ENCODE peak calls at places on chromosomes 4 and X, in five cellular contexts. E is AG09309, O is AG08395, C is A549, J is IMR-90. H is an unnamed sample.

GRCh38 chr4:38803833-38804653 is 548 bp downstream of the TLR1 start:
- DNase-seq in E (no peak), O (no peak), C (no peak), J (no peak), H (no peak)

GRCh38 chrX:9510980-9511379 is 46.1 kb downstream of the TBL1X start:
- DNase-seq in E (no peak), O (no peak), C (no peak), J (no peak), H (no peak)

GRCh38 chrX:2705036-2705435 is 13.9 kb downstream of the CD99 start:
- DNase-seq in E (no peak), O (no peak), C (no peak), J (no peak), H (peak; percentile 49)

GRCh38 chr4:139559692-139560091 is 3.7 kb upstream of the SETD7 start:
- DNase-seq in E (no peak), O (no peak), C (no peak), J (no peak), H (no peak)

GRCh38 chrX:11398139-11398538 is 104.9 kb downstream of the AMELX start:
- DNase-seq in E (no peak), O (no peak), C (no peak), J (no peak), H (no peak)

GRCh38 chr4:185518069-185518468 is 17.2 kb downstream of the PDLIM3 start:
- DNase-seq in E (no peak), O (no peak), C (no peak), J (no peak), H (no peak)

GRCh38 chr4:8729408-8730149 is 137.0 kb downstream of the CPZ start:
- DNase-seq in E (no peak), O (no peak), C (no peak), J (no peak), H (no peak)

GRCh38 chr4:40232610-40233009 is 35.8 kb downstream of the RHOH start:
- DNase-seq in E (no peak), O (no peak), C (no peak), J (no peak), H (no peak)

GRCh38 chr4:20520901-20521300 is 179.4 kb upstream of the PACRGL start:
- DNase-seq in E (no peak), O (peak; percentile 73), C (no peak), J (peak; percentile 62), H (peak; percentile 71)

GRCh38 chr4:176259330-176260090 is 9.5 kb downstream of the ASB5 start:
- DNase-seq in E (peak; percentile 38), O (peak; percentile 68), C (no peak), J (peak; percentile 80), H (peak; percentile 58)

GRCh38 chr4:22077571-22077970 is 129.0 kb upstream of the KCNIP4 start:
- DNase-seq in E (no peak), O (no peak), C (no peak), J (no peak), H (no peak)

GRCh38 chr4:113837397-113837796 is 75.9 kb upstream of the CAMK2D start:
- DNase-seq in E (peak; percentile 74), O (peak; percentile 76), C (peak; percentile 0), J (peak; percentile 94), H (peak; percentile 87)

GRCh38 chr4:157221426-157221894 is 932 bp downstream of the GRIA2 start:
- DNase-seq in E (no peak), O (no peak), C (no peak), J (no peak), H (no peak)

GRCh38 chrX:120857240-120857639 is 18.4 kb downstream of the CT47B1 start:
- DNase-seq in E (no peak), O (no peak), C (no peak), J (no peak), H (no peak)

GRCh38 chrX:108097380-108097779 is 5.8 kb downstream of the ATG4A start:
- DNase-seq in E (no peak), O (no peak), C (no peak), J (peak; percentile 33), H (no peak)

GRCh38 chr4:41184009-41184408 is 30.3 kb downstream of the APBB2 start:
- DNase-seq in E (no peak), O (no peak), C (no peak), J (no peak), H (no peak)

GRCh38 chr4:42411803-42412202 is 14.5 kb downstream of the SHISA3 start:
- DNase-seq in E (no peak), O (no peak), C (no peak), J (peak; percentile 27), H (no peak)

GRCh38 chr4:86543560-86544312 is 50.4 kb upstream of the PTPN13 start:
- DNase-seq in E (no peak), O (no peak), C (no peak), J (no peak), H (peak; percentile 89)

GRCh38 chr4:95548738-95549245 is at the start of gene UNC5C:
- DNase-seq in E (no peak), O (no peak), C (no peak), J (no peak), H (peak; percentile 76)